ENCODE peak calls at places on chromosome 18, in six cellular contexts. One of them, this sample, is unnamed.
A peak's percentile ranks its signal among the peaks of the same experiment; 100 is the strongest.

GRCh38 chr18:76931171-76931570 is 108.8 kb downstream of the ZNF236 start:
- DNase-seq in brain microvascular endothelial cell: no peak
- DNase-seq in AG10803: no peak
- DNase-seq in AG09309: no peak
- DNase-seq in mammary epithelial cell: no peak
- DNase-seq in CD8-positive, alpha-beta T cell: no peak
- DNase-seq in this sample: no peak

GRCh38 chr18:28411806-28412205 is 234.9 kb upstream of the CDH2 start:
- DNase-seq in brain microvascular endothelial cell: no peak
- DNase-seq in AG10803: peak; percentile 95
- DNase-seq in AG09309: peak; percentile 69
- DNase-seq in mammary epithelial cell: no peak
- DNase-seq in CD8-positive, alpha-beta T cell: no peak
- DNase-seq in this sample: no peak

GRCh38 chr18:74082476-74083070 is 65.1 kb downstream of the FBXO15 start:
- DNase-seq in brain microvascular endothelial cell: peak; percentile 31
- DNase-seq in AG10803: peak; percentile 68
- DNase-seq in AG09309: peak; percentile 2
- DNase-seq in mammary epithelial cell: peak; percentile 49
- DNase-seq in CD8-positive, alpha-beta T cell: peak; percentile 36
- DNase-seq in this sample: no peak

GRCh38 chr18:62069556-62069955 is 117.3 kb downstream of the PIGN start:
- DNase-seq in brain microvascular endothelial cell: no peak
- DNase-seq in AG10803: peak; percentile 14
- DNase-seq in AG09309: no peak
- DNase-seq in mammary epithelial cell: peak; percentile 13
- DNase-seq in CD8-positive, alpha-beta T cell: no peak
- DNase-seq in this sample: no peak

GRCh38 chr18:36578871-36579270 is 249.9 kb downstream of the TPGS2 start:
- DNase-seq in brain microvascular endothelial cell: no peak
- DNase-seq in AG10803: peak; percentile 78
- DNase-seq in AG09309: peak; percentile 47
- DNase-seq in mammary epithelial cell: no peak
- DNase-seq in CD8-positive, alpha-beta T cell: no peak
- DNase-seq in this sample: no peak

GRCh38 chr18:6854811-6855210 is 125.3 kb downstream of the ARHGAP28 start:
- DNase-seq in brain microvascular endothelial cell: no peak
- DNase-seq in AG10803: no peak
- DNase-seq in AG09309: no peak
- DNase-seq in mammary epithelial cell: no peak
- DNase-seq in CD8-positive, alpha-beta T cell: no peak
- DNase-seq in this sample: no peak

GRCh38 chr18:65227970-65228369 is 522.8 kb upstream of the CDH7 start:
- DNase-seq in brain microvascular endothelial cell: no peak
- DNase-seq in AG10803: no peak
- DNase-seq in AG09309: no peak
- DNase-seq in mammary epithelial cell: no peak
- DNase-seq in CD8-positive, alpha-beta T cell: no peak
- DNase-seq in this sample: no peak

GRCh38 chr18:36153203-36153602 is 23.5 kb downstream of the ELP2 start:
- DNase-seq in brain microvascular endothelial cell: no peak
- DNase-seq in AG10803: peak; percentile 96
- DNase-seq in AG09309: peak; percentile 87
- DNase-seq in mammary epithelial cell: no peak
- DNase-seq in CD8-positive, alpha-beta T cell: no peak
- DNase-seq in this sample: peak; percentile 63

GRCh38 chr18:22391571-22392359 is 25.9 kb downstream of the CTAGE1 start:
- DNase-seq in brain microvascular endothelial cell: peak; percentile 98
- DNase-seq in AG10803: peak; percentile 90
- DNase-seq in AG09309: peak; percentile 71
- DNase-seq in mammary epithelial cell: peak; percentile 99
- DNase-seq in CD8-positive, alpha-beta T cell: peak; percentile 26
- DNase-seq in this sample: peak; percentile 51

GRCh38 chr18:80167947-80168745 is 59.1 kb downstream of the ADNP2 start:
- DNase-seq in brain microvascular endothelial cell: no peak
- DNase-seq in AG10803: peak; percentile 79
- DNase-seq in AG09309: no peak
- DNase-seq in mammary epithelial cell: no peak
- DNase-seq in CD8-positive, alpha-beta T cell: no peak
- DNase-seq in this sample: no peak

DNA sequence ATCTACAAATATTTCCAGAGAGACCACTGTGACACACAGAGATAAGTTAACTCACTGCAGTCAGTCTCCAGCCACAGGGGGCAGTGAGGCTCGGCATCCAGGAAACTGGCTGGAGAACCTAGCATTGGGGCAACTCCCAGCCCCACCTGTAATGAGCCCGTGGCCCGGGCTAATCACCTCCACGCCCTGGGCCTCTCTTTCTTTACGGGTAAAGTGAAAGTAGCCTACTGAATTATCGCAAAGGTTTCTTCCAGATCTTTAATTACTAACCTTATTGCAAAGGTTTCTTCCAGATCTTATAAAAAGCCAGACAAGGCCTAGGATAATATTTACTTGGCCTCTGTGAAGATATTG is 45.6 kb upstream of the ACAA2 start:
- DNase-seq in brain microvascular endothelial cell: no peak
- DNase-seq in AG10803: no peak
- DNase-seq in AG09309: no peak
- DNase-seq in mammary epithelial cell: no peak
- DNase-seq in CD8-positive, alpha-beta T cell: no peak
- DNase-seq in this sample: no peak
- TF ChIP-seq CTCF in brain microvascular endothelial cell: no peak
- TF ChIP-seq CTCF in AG10803: no peak
- TF ChIP-seq CTCF in AG09309: no peak
- TF ChIP-seq CTCF in mammary epithelial cell: no peak
- TF ChIP-seq CTCF in CD8-positive, alpha-beta T cell: no peak
- TF ChIP-seq CTCF in this sample: no peak

DNA sequence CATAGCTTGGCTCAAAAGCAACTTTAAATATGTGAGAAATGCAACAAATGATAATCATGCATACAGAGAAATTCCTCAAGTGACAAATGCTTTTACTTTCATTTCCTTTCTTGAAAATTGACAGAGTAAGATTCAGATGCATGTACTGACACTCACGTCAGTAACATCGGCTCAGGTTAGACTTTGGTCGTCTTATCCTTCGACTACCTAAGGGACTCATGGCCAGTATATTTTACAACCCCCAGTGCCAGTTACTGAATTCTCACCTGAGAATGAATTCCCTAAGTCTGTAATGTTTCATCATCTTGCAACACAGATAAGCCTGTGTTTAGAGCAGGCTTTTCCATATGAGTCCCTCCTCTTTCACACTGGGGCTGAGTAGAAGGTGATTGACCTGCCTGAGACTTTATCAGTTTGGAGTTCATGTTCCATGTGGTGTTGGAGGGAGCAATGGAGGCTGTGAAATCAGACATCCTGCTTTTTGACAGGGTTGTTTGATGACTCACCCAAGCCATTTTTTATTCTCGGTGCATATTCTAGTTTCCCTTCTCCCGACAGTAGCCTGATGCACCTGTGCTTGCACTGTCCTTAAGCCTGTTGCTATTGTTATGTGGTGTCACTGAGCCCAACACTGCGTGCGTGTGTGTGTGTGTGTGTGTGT is 30.5 kb upstream of the ATP8B1 start:
- DNase-seq in brain microvascular endothelial cell: peak; percentile 34
- DNase-seq in AG10803: peak; percentile 53
- DNase-seq in AG09309: no peak
- DNase-seq in mammary epithelial cell: no peak
- DNase-seq in CD8-positive, alpha-beta T cell: no peak
- DNase-seq in this sample: no peak
- H3K4me3 ChIP-seq in brain microvascular endothelial cell: no peak overlapping the region
- H3K4me3 ChIP-seq in AG10803: no peak overlapping the region
- H3K4me3 ChIP-seq in AG09309: no peak overlapping the region
- H3K4me3 ChIP-seq in mammary epithelial cell: no peak overlapping the region
- H3K4me3 ChIP-seq in CD8-positive, alpha-beta T cell: peak overlapping the region; percentile 38
- H3K4me3 ChIP-seq in this sample: no peak overlapping the region

DNA sequence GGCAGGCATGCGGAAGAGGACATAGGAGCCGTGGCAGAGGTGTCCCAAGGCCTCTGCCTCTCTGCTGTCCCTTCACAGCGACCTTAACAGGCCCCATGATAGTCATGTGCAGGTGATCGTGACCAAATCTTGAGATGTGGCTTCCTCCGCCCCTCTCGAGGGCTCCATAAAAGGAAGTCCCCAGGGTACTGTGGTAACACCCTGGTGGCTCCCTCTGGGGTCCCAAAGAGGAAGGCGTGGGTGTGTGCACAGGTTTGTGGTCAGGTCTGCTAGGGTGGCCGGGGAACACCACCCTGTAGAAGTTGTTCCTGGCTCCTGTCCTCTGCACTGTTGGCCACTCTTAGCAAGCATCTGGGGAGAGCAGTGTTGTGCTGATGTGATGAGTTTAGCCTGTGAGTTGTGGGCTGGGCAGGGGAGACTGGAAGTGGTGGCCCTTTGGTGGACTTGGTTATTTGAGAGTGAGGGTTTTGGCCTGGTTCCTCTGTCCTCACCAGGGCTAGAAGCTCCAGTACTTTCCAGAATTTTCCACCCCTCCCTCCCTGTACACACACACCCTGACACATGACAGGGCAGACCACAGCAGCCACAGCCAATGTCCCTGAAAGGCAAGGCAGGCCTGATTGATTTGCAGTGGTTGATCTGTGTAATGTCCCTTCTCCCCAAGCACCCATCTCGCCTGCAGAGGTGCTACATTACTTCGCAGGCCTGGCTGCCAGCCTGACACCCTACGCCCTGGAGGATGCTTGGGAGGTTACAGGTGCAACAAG is 68.9 kb upstream of the BOD1L2 start:
- DNase-seq in brain microvascular endothelial cell: no peak
- DNase-seq in AG10803: no peak
- DNase-seq in AG09309: no peak
- DNase-seq in mammary epithelial cell: no peak
- DNase-seq in CD8-positive, alpha-beta T cell: peak; percentile 6
- DNase-seq in this sample: no peak
- TF ChIP-seq CTCF in brain microvascular endothelial cell: no peak
- TF ChIP-seq CTCF in AG10803: no peak
- TF ChIP-seq CTCF in AG09309: no peak
- TF ChIP-seq CTCF in mammary epithelial cell: no peak
- TF ChIP-seq CTCF in CD8-positive, alpha-beta T cell: no peak
- TF ChIP-seq CTCF in this sample: no peak

GRCh38 chr18:12314586-12315305 is 6.7 kb downstream of the TUBB6 start:
- DNase-seq in brain microvascular endothelial cell: no peak
- DNase-seq in AG10803: no peak
- DNase-seq in AG09309: no peak
- DNase-seq in mammary epithelial cell: no peak
- DNase-seq in CD8-positive, alpha-beta T cell: no peak
- DNase-seq in this sample: no peak
- H3K4me3 ChIP-seq in brain microvascular endothelial cell: no peak overlapping the region
- H3K4me3 ChIP-seq in AG10803: no peak overlapping the region
- H3K4me3 ChIP-seq in AG09309: no peak overlapping the region
- H3K4me3 ChIP-seq in mammary epithelial cell: no peak overlapping the region
- H3K4me3 ChIP-seq in CD8-positive, alpha-beta T cell: no peak overlapping the region
- H3K4me3 ChIP-seq in this sample: no peak overlapping the region

GRCh38 chr18:47418746-47419145 is 167.3 kb upstream of the SKOR2 start:
- DNase-seq in brain microvascular endothelial cell: no peak
- DNase-seq in AG10803: peak; percentile 62
- DNase-seq in AG09309: peak; percentile 16
- DNase-seq in mammary epithelial cell: peak; percentile 1
- DNase-seq in CD8-positive, alpha-beta T cell: no peak
- DNase-seq in this sample: peak; percentile 28
- TF ChIP-seq CTCF in brain microvascular endothelial cell: no peak
- TF ChIP-seq CTCF in AG10803: no peak
- TF ChIP-seq CTCF in AG09309: peak; percentile 9
- TF ChIP-seq CTCF in mammary epithelial cell: no peak
- TF ChIP-seq CTCF in CD8-positive, alpha-beta T cell: no peak
- TF ChIP-seq CTCF in this sample: no peak

GRCh38 chr18:3983351-3983969 is 471.6 kb downstream of the DLGAP1 start:
- DNase-seq in brain microvascular endothelial cell: peak; percentile 27
- DNase-seq in AG10803: peak; percentile 79
- DNase-seq in AG09309: peak; percentile 86
- DNase-seq in mammary epithelial cell: peak; percentile 97
- DNase-seq in CD8-positive, alpha-beta T cell: no peak
- DNase-seq in this sample: peak; percentile 47
- H3K4me3 ChIP-seq in brain microvascular endothelial cell: no peak overlapping the region
- H3K4me3 ChIP-seq in AG10803: no peak overlapping the region
- H3K4me3 ChIP-seq in AG09309: no peak overlapping the region
- H3K4me3 ChIP-seq in mammary epithelial cell: no peak overlapping the region
- H3K4me3 ChIP-seq in CD8-positive, alpha-beta T cell: no peak overlapping the region
- H3K4me3 ChIP-seq in this sample: no peak overlapping the region

GRCh38 chr18:8882632-8883408 is 177.5 kb downstream of the MTCL1 start:
- DNase-seq in brain microvascular endothelial cell: no peak
- DNase-seq in AG10803: no peak
- DNase-seq in AG09309: no peak
- DNase-seq in mammary epithelial cell: peak; percentile 50
- DNase-seq in CD8-positive, alpha-beta T cell: no peak
- DNase-seq in this sample: no peak
- TF ChIP-seq CTCF in brain microvascular endothelial cell: peak; percentile 17
- TF ChIP-seq CTCF in AG10803: no peak
- TF ChIP-seq CTCF in AG09309: no peak
- TF ChIP-seq CTCF in mammary epithelial cell: peak; percentile 3
- TF ChIP-seq CTCF in CD8-positive, alpha-beta T cell: no peak
- TF ChIP-seq CTCF in this sample: no peak

This sample was measured in AG04449.